ENCODE peak calls at places on chromosomes 13 and 19, in six cellular contexts. N is H9; R is brain microvascular endothelial cell; O is WTC11; Q is CD4-positive, alpha-beta T cell; F is breast epithelium. A is an unnamed sample.

GRCh38 chr19:46803555-46803954 is 15.2 kb upstream of the SLC1A5 start:
- DNase-seq in N (no peak), R (no peak), O (no peak), Q (no peak), F (no peak), A (no peak)

GRCh38 chr13:44765076-44765475 is 188.9 kb upstream of the TSC22D1 start:
- DNase-seq in N (no peak), R (no peak), O (no peak), Q (no peak), F (no peak), A (no peak)

GRCh38 chr13:32947886-32948285 is 68.3 kb upstream of the KL start:
- DNase-seq in N (no peak), R (no peak), O (no peak), Q (no peak), F (no peak), A (no peak)

GRCh38 chr13:29937836-29938235 is 87.4 kb upstream of the UBL3 start:
- DNase-seq in N (peak), R (no peak), O (no peak), Q (peak), F (no peak), A (no peak)

GRCh38 chr13:101144808-101145419 is 271.4 kb downstream of the NALCN start:
- DNase-seq in N (no peak), R (peak), O (no peak), Q (no peak), F (no peak), A (peak)

GRCh38 chr19:13153627-13154240 is 3.5 kb downstream of the IER2 start:
- DNase-seq in N (no peak), R (no peak), O (peak), Q (no peak), F (peak), A (peak)

GRCh38 chr19:35498984-35499383 is 8.7 kb upstream of the KRTDAP start:
- DNase-seq in N (no peak), R (no peak), O (no peak), Q (no peak), F (no peak), A (no peak)

GRCh38 chr13:19737844-19738557 is 44.7 kb downstream of the PSPC1 start:
- DNase-seq in N (no peak), R (no peak), O (no peak), Q (no peak), F (no peak), A (no peak)

GRCh38 chr19:42175952-42176648 is 41.4 kb downstream of the DEDD2 start:
- DNase-seq in N (peak), R (no peak), O (peak), Q (no peak), F (no peak), A (no peak)

GRCh38 chr13:110129076-110129475 is 177.9 kb downstream of the COL4A1 start:
- DNase-seq in N (no peak), R (no peak), O (no peak), Q (no peak), F (no peak), A (no peak)

GRCh38 chr13:35817642-35818576 is 313.3 kb downstream of the DCLK1 start:
- DNase-seq in N (no peak), R (no peak), O (no peak), Q (no peak), F (no peak), A (no peak)
- TF ChIP-seq CTCF in N (no peak), R (no peak), O (no peak), Q (no peak), F (no peak), A (no peak)

DNA sequence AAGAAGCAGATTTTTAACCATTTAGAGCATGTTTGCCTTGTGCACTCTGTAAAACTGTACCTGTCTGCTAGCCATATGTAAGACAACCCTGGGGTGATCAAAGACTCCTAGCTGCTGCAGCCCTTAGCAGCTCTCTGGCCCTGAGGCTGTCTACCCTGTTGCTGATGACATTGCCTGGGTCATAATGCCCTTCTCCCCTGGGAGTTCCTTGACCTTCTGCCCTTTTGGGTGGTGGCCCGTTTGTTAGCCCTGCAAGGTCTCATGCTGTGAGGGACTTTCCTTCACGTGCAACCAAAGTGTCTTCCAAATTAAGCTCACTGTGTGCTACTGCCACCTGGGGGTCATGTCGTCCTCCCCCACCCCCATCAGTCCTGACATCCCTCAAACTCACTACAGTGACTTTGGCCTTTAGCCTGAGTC is 7.4 kb downstream of the GPC6 start:
- DNase-seq in N (peak), R (no peak), O (peak), Q (no peak), F (no peak), A (peak)
- TF ChIP-seq CTCF in N (peak), R (peak), O (peak), Q (no peak), F (no peak), A (no peak)

DNA sequence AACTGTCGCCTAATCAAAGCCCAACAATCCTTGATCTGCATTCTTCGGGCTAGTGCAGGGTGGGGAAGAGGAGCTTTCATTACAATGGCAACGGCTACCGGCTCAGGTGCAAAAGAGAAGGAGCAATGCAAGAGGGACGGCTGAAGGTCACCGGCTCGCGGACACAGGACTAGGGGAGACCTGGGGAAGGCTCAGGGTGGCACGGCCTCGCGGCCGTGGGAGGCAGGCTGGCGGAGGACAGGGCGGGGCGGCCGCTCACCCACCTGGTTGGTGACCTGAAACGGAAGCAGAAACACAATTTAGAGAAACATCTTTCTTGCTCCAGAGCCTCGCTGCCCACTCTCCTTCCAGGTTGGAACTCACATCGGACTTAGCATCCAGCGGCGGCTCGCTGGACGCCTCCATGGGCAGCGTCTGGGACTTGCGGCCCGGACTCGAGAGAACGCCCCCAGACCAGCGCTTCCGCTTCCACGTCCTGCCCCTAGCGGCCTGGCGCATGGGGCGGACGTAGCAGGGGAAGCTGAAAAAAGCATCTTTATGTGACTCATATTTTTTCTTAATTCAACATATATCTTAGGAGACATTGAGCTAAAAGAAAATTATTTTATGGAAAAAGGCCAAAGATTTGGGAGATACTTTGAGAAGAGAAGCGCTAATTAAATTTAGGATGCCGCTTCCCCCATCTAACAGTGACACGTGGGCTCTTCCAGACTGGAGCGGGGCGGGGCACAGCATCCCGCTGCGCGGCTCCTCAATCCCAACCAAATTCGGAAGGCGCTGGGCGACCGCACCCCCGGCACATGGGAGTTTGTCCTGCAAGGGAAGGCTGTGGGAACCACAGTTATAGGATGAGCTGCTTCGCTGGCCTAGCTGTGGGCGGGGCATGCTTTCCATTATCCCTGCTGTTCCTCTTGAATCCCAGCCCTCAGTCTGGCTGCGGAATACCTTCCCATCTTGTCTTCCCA is at the start of gene COMMD6:
- DNase-seq in N (peak), R (peak), O (peak), Q (peak), F (peak), A (peak)
- TF ChIP-seq CTCF in N (no peak), R (peak), O (peak), Q (no peak), F (peak), A (no peak)

GRCh38 chr19:1364070-1364719 is 19.5 kb upstream of the NDUFS7 start:
- DNase-seq in N (no peak), R (no peak), O (no peak), Q (no peak), F (no peak), A (no peak)
- TF ChIP-seq CTCF in N (peak), R (peak), O (no peak), Q (peak), F (peak), A (no peak)

GRCh38 chr19:1470864-1471513 is 8.0 kb downstream of the C19orf25 start:
- DNase-seq in N (peak), R (no peak), O (peak), Q (no peak), F (no peak), A (peak)

GRCh38 chr19:1473056-1473400 is 6.0 kb downstream of the C19orf25 start:
- DNase-seq in N (no peak), R (no peak), O (no peak), Q (no peak), F (no peak), A (no peak)

GRCh38 chr19:1469936-1470863 is 8.8 kb downstream of the C19orf25 start:
- DNase-seq in N (peak), R (no peak), O (peak), Q (peak), F (peak), A (peak)

GRCh38 chr19:1472227-1473055 is 6.6 kb downstream of the C19orf25 start:
- DNase-seq in N (no peak), R (no peak), O (peak), Q (no peak), F (no peak), A (no peak)

GRCh38 chr19:1471514-1472107 is 7.4 kb downstream of the C19orf25 start:
- DNase-seq in N (no peak), R (no peak), O (no peak), Q (no peak), F (no peak), A (no peak)
- TF ChIP-seq CTCF in N (no peak), R (peak), O (no peak), Q (no peak), F (no peak), A (no peak)

GRCh38 chr19:45346449-45346848 is 5.9 kb downstream of the KLC3 start:
- DNase-seq in N (peak), R (no peak), O (peak), Q (no peak), F (no peak), A (no peak)
- TF ChIP-seq CTCF in N (peak), R (peak), O (no peak), Q (no peak), F (no peak), A (no peak)

GRCh38 chr19:50705422-50706019 is 14.1 kb downstream of the SHANK1 start:
- DNase-seq in N (peak), R (peak), O (peak), Q (no peak), F (no peak), A (peak)

GRCh38 chr19:50702870-50703829 is 16.5 kb downstream of the SHANK1 start:
- DNase-seq in N (no peak), R (no peak), O (no peak), Q (no peak), F (no peak), A (no peak)

GRCh38 chr19:50706387-50706786 is 13.2 kb downstream of the SHANK1 start:
- DNase-seq in N (no peak), R (no peak), O (no peak), Q (no peak), F (no peak), A (no peak)

GRCh38 chr19:50702158-50702869 is 17.3 kb downstream of the SHANK1 start:
- DNase-seq in N (no peak), R (no peak), O (no peak), Q (no peak), F (no peak), A (no peak)

GRCh38 chr19:50703915-50704548 is 15.6 kb downstream of the SHANK1 start:
- DNase-seq in N (peak), R (no peak), O (no peak), Q (no peak), F (no peak), A (no peak)
- TF ChIP-seq CTCF in N (peak), R (peak), O (no peak), Q (no peak), F (no peak), A (no peak)

DNA sequence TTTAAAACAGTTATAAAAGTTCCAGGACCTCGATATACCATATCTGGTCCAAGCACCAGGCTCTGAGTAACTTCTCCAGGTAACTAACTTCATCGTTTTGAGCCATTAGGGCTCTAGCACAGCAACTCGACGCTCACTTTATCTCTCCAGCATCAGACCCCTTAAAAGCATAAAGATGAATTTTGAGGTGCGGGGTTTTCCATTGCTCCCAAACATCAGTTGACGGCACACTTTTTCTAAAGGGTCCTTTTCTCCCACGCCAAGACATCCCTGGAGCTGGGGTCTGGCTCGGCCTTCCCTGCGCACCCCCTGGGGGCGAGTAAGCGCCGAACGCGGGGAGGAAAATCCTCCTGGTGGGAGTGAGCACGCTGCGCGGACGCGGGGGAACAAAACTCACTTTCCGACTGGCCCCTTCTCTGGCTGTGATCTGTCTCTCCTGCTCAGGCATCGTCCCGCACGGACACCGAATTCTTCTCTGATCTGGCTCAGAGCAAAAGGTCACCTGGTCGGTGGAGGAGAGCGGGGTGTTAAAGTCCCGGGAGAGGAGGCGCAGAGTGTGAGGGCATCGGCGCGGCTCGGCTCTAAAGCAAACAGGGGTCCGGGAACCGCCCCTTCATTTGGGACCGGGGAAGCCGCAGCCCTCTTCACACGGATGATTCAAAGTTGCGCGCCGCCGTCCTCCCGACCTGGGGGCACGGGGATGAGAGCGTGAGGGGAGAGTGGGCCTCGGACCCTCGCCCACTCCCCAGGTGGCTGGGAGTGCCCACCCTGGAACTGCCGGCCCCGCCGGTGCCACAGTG is at the start of gene ATP7B:
- DNase-seq in N (peak), R (no peak), O (peak), Q (peak), F (no peak), A (no peak)
- TF ChIP-seq CTCF in N (peak), R (peak), O (no peak), Q (no peak), F (no peak), A (no peak)

A was measured in MCF 10A.